ENCODE peak calls at places on chromosomes 4 and X, in seven cellular contexts. W is GM23248, X is astrocyte, B is trophoblast cell, Y is H9, K is PC-3, T is neural progenitor cell. G is an unnamed sample.

GRCh38 chr4:6417516-6417915 is 54.9 kb downstream of the PPP2R2C start:
- DNase-seq in W (no peak), K (no peak), T (no peak), Y (no peak), B (no peak), X (no peak), G (peak; percentile 89)

GRCh38 chrX:130030826-130031225 is 48.4 kb downstream of the BCORL1 start:
- DNase-seq in B (no peak), Y (no peak), X (no peak), T (peak; percentile 2), K (no peak), W (no peak), G (peak; percentile 22)

GRCh38 chr4:55762815-55763214 is 56.8 kb upstream of the EXOC1L start:
- DNase-seq in W (no peak), T (peak; percentile 75), K (no peak), X (no peak), B (no peak), Y (no peak), G (no peak)

GRCh38 chr4:21992330-21992729 is 43.8 kb upstream of the KCNIP4 start:
- DNase-seq in Y (no peak), X (peak; percentile 72), K (no peak), B (no peak), W (peak; percentile 57), T (no peak), G (peak; percentile 34)

GRCh38 chr4:107906458-107907100 is 24.8 kb upstream of the CYP2U1 start:
- DNase-seq in W (no peak), Y (no peak), X (no peak), T (no peak), K (no peak), B (no peak), G (no peak)

GRCh38 chrX:56800801-56801200 is 71.8 kb downstream of the NBDY start:
- DNase-seq in W (no peak), T (no peak), X (no peak), K (no peak), Y (peak; percentile 53), B (no peak), G (no peak)

GRCh38 chr4:107034982-107035710 is 967 bp downstream of the DKK2 start:
- DNase-seq in B (no peak), Y (peak; percentile 61), W (peak; percentile 76), X (peak; percentile 31), T (peak; percentile 72), K (no peak), G (peak; percentile 76)

GRCh38 chr4:114600672-114601071 is 2.1 kb downstream of the UGT8 start:
- DNase-seq in W (no peak), B (no peak), Y (no peak), K (no peak), T (no peak), X (no peak), G (no peak)

GRCh38 chr4:53651142-53651720 is 59.9 kb upstream of the LNX1 start:
- DNase-seq in Y (no peak), X (peak; percentile 2), T (no peak), B (peak; percentile 54), W (no peak), K (no peak), G (no peak)

GRCh38 chr4:4555916-4556315 is 14.1 kb upstream of the STX18 start:
- DNase-seq in B (peak; percentile 70), K (no peak), W (peak; percentile 89), X (peak; percentile 97), Y (no peak), T (no peak), G (peak; percentile 83)

GRCh38 chr4:22556411-22556969 is 40.6 kb upstream of the ADGRA3 start:
- DNase-seq in K (peak; percentile 41), B (no peak), X (no peak), T (no peak), Y (no peak), W (no peak), G (no peak)

GRCh38 chrX:151830911-151831310 is 81.8 kb upstream of the MAGEA4 start:
- DNase-seq in T (no peak), B (no peak), W (no peak), Y (no peak), K (no peak), X (peak; percentile 54), G (no peak)

GRCh38 chr4:6225469-6225868 is 25.1 kb upstream of the JAKMIP1 start:
- DNase-seq in T (peak; percentile 79), W (peak; percentile 43), Y (peak; percentile 62), B (peak; percentile 42), K (peak; percentile 28), X (peak; percentile 9), G (no peak)

GRCh38 chr4:56705870-56706400 is 24.8 kb upstream of the HOPX start:
- DNase-seq in K (no peak), Y (no peak), W (no peak), T (no peak), B (no peak), X (no peak), G (no peak)

GRCh38 chr4:154497901-154498300 is 6.3 kb upstream of the DCHS2 start:
- DNase-seq in W (no peak), Y (no peak), K (no peak), X (peak; percentile 1), B (no peak), T (no peak), G (no peak)

GRCh38 chr4:17232575-17233253 is 279.2 kb downstream of the QDPR start:
- DNase-seq in Y (no peak), K (no peak), W (peak; percentile 79), X (peak; percentile 78), T (no peak), B (no peak), G (peak; percentile 80)

GRCh38 chr4:156977435-156978160 is 6.0 kb upstream of the PDGFC start:
- DNase-seq in T (no peak), K (no peak), W (peak; percentile 94), X (peak; percentile 97), Y (no peak), B (peak; percentile 92), G (peak; percentile 78)

GRCh38 chr4:140090215-140090731 is 63.7 kb downstream of the MAML3 start:
- DNase-seq in B (peak; percentile 92), K (peak; percentile 48), X (peak; percentile 75), W (peak; percentile 30), T (no peak), Y (no peak), G (no peak)

GRCh38 chr4:140094701-140095420 is 59.1 kb downstream of the MAML3 start:
- DNase-seq in B (peak; percentile 41), W (no peak), Y (peak; percentile 78), X (peak; percentile 68), T (no peak), K (peak; percentile 69), G (no peak)

GRCh38 chr4:140091305-140091704 is 62.7 kb downstream of the MAML3 start:
- DNase-seq in X (no peak), T (no peak), W (peak; percentile 46), Y (no peak), K (no peak), B (peak; percentile 46), G (no peak)

GRCh38 chr4:140089216-140089615 is 64.8 kb downstream of the MAML3 start:
- DNase-seq in X (no peak), B (peak; percentile 81), Y (no peak), K (no peak), T (no peak), W (no peak), G (no peak)

GRCh38 chr4:140092094-140092820 is 61.7 kb downstream of the MAML3 start:
- DNase-seq in X (no peak), W (peak; percentile 58), K (peak; percentile 30), B (peak; percentile 60), T (peak; percentile 96), Y (peak; percentile 81), G (peak; percentile 82)
- H3K27ac ChIP-seq in X (peak overlapping the region; percentile 36), W (peak overlapping the region; percentile 56), K (peak overlapping the region; percentile 98), B (peak overlapping the region; percentile 78), T (no peak overlapping the region), Y (no peak overlapping the region), G (no peak overlapping the region)

DNA sequence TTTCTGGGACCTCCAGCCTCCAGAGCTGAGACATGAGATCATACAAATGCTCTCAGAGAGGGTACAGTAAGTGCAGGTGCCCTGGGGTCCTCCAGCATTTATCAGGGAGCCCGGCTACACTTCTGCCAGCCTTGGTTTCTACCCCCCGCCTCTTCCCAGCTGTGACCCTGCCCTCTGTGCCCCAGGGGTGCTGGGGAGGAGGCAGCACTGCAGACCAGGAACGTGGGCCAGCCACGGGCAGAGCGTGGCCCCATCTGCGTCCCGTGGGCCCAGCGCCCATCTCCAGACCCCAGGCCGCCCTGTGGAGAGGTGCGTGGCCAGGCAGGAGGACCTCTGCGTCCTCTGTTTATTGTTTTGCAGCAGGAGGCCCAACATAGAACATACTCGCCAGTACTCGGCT is 6.1 kb downstream of the SLC25A6 start:
- DNase-seq in B (no peak), W (no peak), K (no peak), X (no peak), T (no peak), Y (no peak), G (peak; percentile 32)
- H3K79me2 ChIP-seq in B (peaks cover 7% of the 10 kb centered on the region), W (peaks cover 38% of the 10 kb centered on the region), K (peaks cover 32% of the 10 kb centered on the region), X (peaks cover 55% of the 10 kb centered on the region), T (peaks cover 38% of the 10 kb centered on the region), Y (peaks cover 24% of the 10 kb centered on the region), G (peaks cover 44% of the 10 kb centered on the region)

DNA sequence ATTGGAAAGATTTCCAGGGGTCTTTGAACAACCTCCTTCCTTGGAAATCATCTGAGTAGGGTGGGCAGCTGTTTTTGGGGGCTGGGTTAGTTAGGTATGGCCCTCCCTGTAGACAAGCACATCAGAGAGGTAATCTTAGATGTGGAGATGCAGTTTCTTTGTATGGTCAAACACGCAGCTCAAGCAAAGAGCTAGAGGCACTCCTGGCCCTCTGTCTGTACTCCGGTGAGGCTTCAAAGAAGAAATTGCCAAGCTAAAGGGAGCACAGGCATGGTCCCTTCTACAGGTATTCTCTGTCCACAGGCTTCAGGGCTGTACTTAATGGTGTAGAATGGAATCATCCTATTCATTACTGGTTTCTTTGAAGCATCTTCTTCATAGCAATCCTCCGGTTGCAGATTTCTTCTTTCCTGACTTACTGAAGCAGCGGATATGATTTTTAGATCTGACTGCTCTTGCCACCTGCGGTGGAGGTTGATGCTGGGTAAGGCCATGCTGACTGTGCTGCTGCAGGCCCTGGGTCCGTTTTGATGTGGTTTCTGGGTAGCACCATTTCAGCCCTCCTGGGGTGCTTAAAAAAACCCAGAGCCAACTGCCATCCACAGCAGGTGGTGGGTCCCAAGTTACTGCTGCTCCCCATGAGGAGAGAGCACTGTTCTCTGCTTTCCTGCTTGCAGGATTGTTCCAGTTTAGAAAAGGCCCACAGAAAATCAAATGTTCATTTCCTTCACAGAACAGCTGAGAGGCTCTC is 318.9 kb upstream of the GATB start:
- DNase-seq in Y (no peak), X (no peak), K (no peak), W (no peak), B (no peak), T (no peak), G (no peak)
- H3K9me3 ChIP-seq in Y (no peaks in the 10 kb centered on the region), X (no peaks in the 10 kb centered on the region), K (no peaks in the 10 kb centered on the region), W (no peaks in the 10 kb centered on the region), B (peaks cover 2% of the 10 kb centered on the region), T (no peaks in the 10 kb centered on the region), G (no peaks in the 10 kb centered on the region)

GRCh38 chr4:89682808-89683207 is 154.2 kb downstream of the SNCA start:
- DNase-seq in K (no peak), Y (no peak), W (no peak), T (peak; percentile 38), B (no peak), X (no peak), G (no peak)

GRCh38 chr4:89684536-89684935 is 152.4 kb downstream of the SNCA start:
- DNase-seq in X (no peak), B (peak; percentile 15), W (no peak), T (no peak), Y (no peak), K (no peak), G (no peak)

GRCh38 chr4:89681671-89682070 is 155.3 kb downstream of the SNCA start:
- DNase-seq in Y (no peak), B (no peak), W (no peak), X (no peak), T (no peak), K (no peak), G (no peak)

GRCh38 chr4:89685690-89686089 is 151.3 kb downstream of the SNCA start:
- DNase-seq in K (no peak), T (no peak), X (no peak), Y (no peak), B (no peak), W (no peak), G (no peak)

GRCh38 chr4:89685277-89685676 is 151.7 kb downstream of the SNCA start:
- DNase-seq in K (no peak), W (no peak), X (no peak), T (no peak), B (no peak), Y (no peak), G (no peak)
- H3K27ac ChIP-seq in K (no peak overlapping the region), W (no peak overlapping the region), X (no peak overlapping the region), T (no peak overlapping the region), B (no peak overlapping the region), Y (no peak overlapping the region), G (no peak overlapping the region)